ENCODE peak calls at places on chromosomes 16 and 17, in nine cellular contexts. One of them, this sample, is unnamed. For H3K36me3, the result is how much of the 10 kb centered on the place peaks cover.

GRCh38 chr16:85898521-85899442 is at the start of gene IRF8:
- DNase-seq in uterus: peak
- DNase-seq in tibial artery: peak
- DNase-seq in transverse colon: peak
- DNase-seq in fibroblast of lung: peak
- DNase-seq in HCT116: no peak
- DNase-seq in mesendoderm: peak
- DNase-seq in SJCRH30: no peak
- DNase-seq in breast epithelium: no peak
- DNase-seq in this sample: peak

GRCh38 chr17:32240745-32241144 is 24.9 kb upstream of the RHBDL3 start:
- DNase-seq in SJCRH30: peak
- DNase-seq in transverse colon: no peak
- DNase-seq in HCT116: no peak
- DNase-seq in tibial artery: no peak
- DNase-seq in mesendoderm: peak
- DNase-seq in breast epithelium: no peak
- DNase-seq in uterus: no peak
- DNase-seq in fibroblast of lung: peak
- DNase-seq in this sample: no peak

GRCh38 chr17:45756266-45756989 is 27.7 kb upstream of the CRHR1 start:
- DNase-seq in tibial artery: no peak
- DNase-seq in fibroblast of lung: no peak
- DNase-seq in uterus: no peak
- DNase-seq in HCT116: no peak
- DNase-seq in mesendoderm: no peak
- DNase-seq in breast epithelium: no peak
- DNase-seq in transverse colon: no peak
- DNase-seq in SJCRH30: no peak
- DNase-seq in this sample: no peak

GRCh38 chr16:89905511-89906140 is 13.0 kb upstream of the MC1R start:
- DNase-seq in transverse colon: no peak
- DNase-seq in fibroblast of lung: no peak
- DNase-seq in breast epithelium: no peak
- DNase-seq in mesendoderm: no peak
- DNase-seq in uterus: no peak
- DNase-seq in HCT116: no peak
- DNase-seq in SJCRH30: no peak
- DNase-seq in tibial artery: no peak
- DNase-seq in this sample: no peak

GRCh38 chr17:82943339-82943738 is 103.5 kb upstream of the ZNF750 start:
- DNase-seq in mesendoderm: no peak
- DNase-seq in fibroblast of lung: no peak
- DNase-seq in breast epithelium: no peak
- DNase-seq in tibial artery: peak
- DNase-seq in uterus: peak
- DNase-seq in transverse colon: no peak
- DNase-seq in SJCRH30: no peak
- DNase-seq in HCT116: no peak
- DNase-seq in this sample: no peak

GRCh38 chr17:63699638-63700527 is at the start of gene LIMD2:
- DNase-seq in transverse colon: peak
- DNase-seq in mesendoderm: peak
- DNase-seq in SJCRH30: peak
- DNase-seq in uterus: peak
- DNase-seq in HCT116: no peak
- DNase-seq in breast epithelium: no peak
- DNase-seq in tibial artery: peak
- DNase-seq in fibroblast of lung: peak
- DNase-seq in this sample: peak

GRCh38 chr17:7774037-7774659 is 56.6 kb downstream of the DNAH2 start:
- DNase-seq in mesendoderm: peak
- DNase-seq in breast epithelium: no peak
- DNase-seq in transverse colon: no peak
- DNase-seq in fibroblast of lung: peak
- DNase-seq in uterus: no peak
- DNase-seq in SJCRH30: no peak
- DNase-seq in tibial artery: no peak
- DNase-seq in HCT116: no peak
- DNase-seq in this sample: no peak

GRCh38 chr17:17836818-17837379 is at the start of gene SREBF1:
- DNase-seq in transverse colon: peak
- DNase-seq in breast epithelium: no peak
- DNase-seq in SJCRH30: peak
- DNase-seq in HCT116: no peak
- DNase-seq in fibroblast of lung: peak
- DNase-seq in mesendoderm: peak
- DNase-seq in tibial artery: no peak
- DNase-seq in uterus: peak
- DNase-seq in this sample: peak

GRCh38 chr17:49585422-49586027 is 9.9 kb downstream of the NXPH3 start:
- DNase-seq in breast epithelium: no peak
- DNase-seq in mesendoderm: peak
- DNase-seq in fibroblast of lung: no peak
- DNase-seq in HCT116: no peak
- DNase-seq in transverse colon: no peak
- DNase-seq in SJCRH30: no peak
- DNase-seq in uterus: no peak
- DNase-seq in tibial artery: no peak
- DNase-seq in this sample: no peak

GRCh38 chr17:59038734-59039133 is 67.9 kb downstream of the TRIM37 start:
- DNase-seq in transverse colon: no peak
- DNase-seq in fibroblast of lung: peak
- DNase-seq in SJCRH30: no peak
- DNase-seq in uterus: no peak
- DNase-seq in tibial artery: no peak
- DNase-seq in HCT116: no peak
- DNase-seq in breast epithelium: no peak
- DNase-seq in mesendoderm: no peak
- DNase-seq in this sample: no peak

DNA sequence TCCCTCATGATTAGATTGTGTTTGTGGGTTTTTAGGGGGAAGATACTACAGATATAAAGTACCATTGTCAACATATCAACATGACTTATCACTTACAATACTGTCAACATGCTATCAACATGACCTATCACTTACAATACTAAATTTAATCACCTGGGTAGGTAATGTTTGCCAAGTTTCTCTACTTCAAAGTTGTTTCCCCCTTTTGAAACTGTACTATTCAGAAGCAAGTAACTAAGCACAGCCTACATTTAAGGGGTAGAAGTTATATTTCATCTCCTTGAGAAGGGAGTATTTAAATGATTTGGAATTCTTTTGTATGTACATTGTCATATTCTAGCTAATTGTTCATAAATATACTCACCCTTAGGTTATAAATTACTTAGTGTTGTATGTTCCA is 68.7 kb downstream of the TRIM37 start:
- DNase-seq in transverse colon: no peak
- DNase-seq in SJCRH30: no peak
- DNase-seq in HCT116: no peak
- DNase-seq in breast epithelium: no peak
- DNase-seq in mesendoderm: no peak
- DNase-seq in tibial artery: no peak
- DNase-seq in uterus: no peak
- DNase-seq in fibroblast of lung: no peak
- DNase-seq in this sample: no peak
- H3K36me3 ChIP-seq in transverse colon: under half
- H3K36me3 ChIP-seq in SJCRH30: under half
- H3K36me3 ChIP-seq in HCT116: under half
- H3K36me3 ChIP-seq in breast epithelium: under half
- H3K36me3 ChIP-seq in mesendoderm: under half
- H3K36me3 ChIP-seq in tibial artery: half or more
- H3K36me3 ChIP-seq in uterus: under half
- H3K36me3 ChIP-seq in fibroblast of lung: under half
- H3K36me3 ChIP-seq in this sample: under half

GRCh38 chr17:31048780-31049179 is 46.0 kb upstream of the NF1 start:
- DNase-seq in transverse colon: no peak
- DNase-seq in mesendoderm: no peak
- DNase-seq in uterus: no peak
- DNase-seq in HCT116: no peak
- DNase-seq in SJCRH30: no peak
- DNase-seq in breast epithelium: no peak
- DNase-seq in tibial artery: no peak
- DNase-seq in fibroblast of lung: no peak
- DNase-seq in this sample: no peak
- H3K36me3 ChIP-seq in transverse colon: under half
- H3K36me3 ChIP-seq in mesendoderm: under half
- H3K36me3 ChIP-seq in uterus: under half
- H3K36me3 ChIP-seq in HCT116: under half
- H3K36me3 ChIP-seq in SJCRH30: under half
- H3K36me3 ChIP-seq in breast epithelium: under half
- H3K36me3 ChIP-seq in tibial artery: under half
- H3K36me3 ChIP-seq in fibroblast of lung: under half
- H3K36me3 ChIP-seq in this sample: under half

DNA sequence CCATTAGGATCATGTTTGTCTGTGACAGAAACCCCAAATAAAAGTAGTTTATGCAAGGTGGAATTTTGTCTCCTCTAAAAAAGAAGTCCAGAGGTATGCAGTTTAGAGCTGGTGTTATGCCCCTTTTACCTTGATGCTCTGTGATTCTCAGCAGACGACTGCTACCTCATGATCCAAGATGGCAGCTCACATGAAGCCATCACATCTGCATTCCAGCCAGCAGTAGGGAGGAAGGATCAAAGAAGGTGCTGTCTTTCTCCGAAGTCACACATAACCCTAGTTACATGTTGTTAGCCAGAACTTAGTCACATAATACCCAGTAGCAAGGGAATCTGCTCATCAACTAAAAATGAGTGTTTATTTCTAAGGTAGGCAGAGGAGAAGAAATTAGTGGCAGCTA is 135.7 kb upstream of the HS3ST2 start:
- DNase-seq in breast epithelium: no peak
- DNase-seq in SJCRH30: no peak
- DNase-seq in uterus: no peak
- DNase-seq in fibroblast of lung: no peak
- DNase-seq in mesendoderm: no peak
- DNase-seq in tibial artery: no peak
- DNase-seq in HCT116: no peak
- DNase-seq in transverse colon: no peak
- DNase-seq in this sample: no peak
- H3K36me3 ChIP-seq in breast epithelium: under half
- H3K36me3 ChIP-seq in SJCRH30: under half
- H3K36me3 ChIP-seq in uterus: under half
- H3K36me3 ChIP-seq in fibroblast of lung: under half
- H3K36me3 ChIP-seq in mesendoderm: under half
- H3K36me3 ChIP-seq in tibial artery: under half
- H3K36me3 ChIP-seq in HCT116: under half
- H3K36me3 ChIP-seq in transverse colon: under half
- H3K36me3 ChIP-seq in this sample: under half

GRCh38 chr16:2934450-2934849 is 22.7 kb downstream of the FLYWCH1 start:
- DNase-seq in uterus: no peak
- DNase-seq in mesendoderm: no peak
- DNase-seq in SJCRH30: no peak
- DNase-seq in HCT116: no peak
- DNase-seq in tibial artery: no peak
- DNase-seq in fibroblast of lung: no peak
- DNase-seq in transverse colon: no peak
- DNase-seq in breast epithelium: no peak
- DNase-seq in this sample: no peak
- H3K36me3 ChIP-seq in uterus: under half
- H3K36me3 ChIP-seq in mesendoderm: under half
- H3K36me3 ChIP-seq in SJCRH30: under half
- H3K36me3 ChIP-seq in HCT116: under half
- H3K36me3 ChIP-seq in tibial artery: half or more
- H3K36me3 ChIP-seq in fibroblast of lung: under half
- H3K36me3 ChIP-seq in transverse colon: under half
- H3K36me3 ChIP-seq in breast epithelium: under half
- H3K36me3 ChIP-seq in this sample: under half

GRCh38 chr16:67144943-67145342 is 5.9 kb downstream of the B3GNT9 start:
- DNase-seq in fibroblast of lung: no peak
- DNase-seq in SJCRH30: no peak
- DNase-seq in breast epithelium: peak
- DNase-seq in HCT116: no peak
- DNase-seq in uterus: no peak
- DNase-seq in tibial artery: no peak
- DNase-seq in mesendoderm: no peak
- DNase-seq in transverse colon: no peak
- DNase-seq in this sample: no peak
- H3K36me3 ChIP-seq in fibroblast of lung: under half
- H3K36me3 ChIP-seq in SJCRH30: half or more
- H3K36me3 ChIP-seq in breast epithelium: under half
- H3K36me3 ChIP-seq in HCT116: under half
- H3K36me3 ChIP-seq in uterus: under half
- H3K36me3 ChIP-seq in tibial artery: half or more
- H3K36me3 ChIP-seq in mesendoderm: under half
- H3K36me3 ChIP-seq in transverse colon: half or more
- H3K36me3 ChIP-seq in this sample: half or more

DNA sequence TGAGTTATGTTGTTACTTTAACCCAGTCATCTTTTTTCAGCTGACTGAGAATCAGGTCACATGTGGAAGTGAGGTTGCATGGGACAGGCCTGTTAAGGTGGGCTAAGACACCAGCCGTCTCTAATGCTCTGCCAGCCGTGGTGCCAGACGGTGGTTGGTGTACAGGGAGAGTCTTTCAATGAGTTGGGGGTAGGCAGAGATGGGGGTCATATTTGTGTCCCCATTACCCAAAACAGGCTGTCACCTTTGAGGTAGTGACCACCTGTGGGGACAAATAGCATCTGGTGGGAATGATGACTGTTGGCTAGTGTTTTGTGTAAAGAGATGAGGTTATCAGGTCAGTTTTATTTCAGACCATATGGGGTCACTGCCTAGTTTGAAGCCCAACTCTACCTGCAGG is 1.8 kb downstream of the RPL38 start:
- DNase-seq in transverse colon: no peak
- DNase-seq in SJCRH30: no peak
- DNase-seq in tibial artery: no peak
- DNase-seq in fibroblast of lung: no peak
- DNase-seq in breast epithelium: no peak
- DNase-seq in uterus: no peak
- DNase-seq in HCT116: no peak
- DNase-seq in mesendoderm: no peak
- DNase-seq in this sample: no peak
- H3K36me3 ChIP-seq in transverse colon: under half
- H3K36me3 ChIP-seq in SJCRH30: half or more
- H3K36me3 ChIP-seq in tibial artery: half or more
- H3K36me3 ChIP-seq in fibroblast of lung: under half
- H3K36me3 ChIP-seq in breast epithelium: under half
- H3K36me3 ChIP-seq in uterus: under half
- H3K36me3 ChIP-seq in HCT116: under half
- H3K36me3 ChIP-seq in mesendoderm: under half
- H3K36me3 ChIP-seq in this sample: half or more

DNA sequence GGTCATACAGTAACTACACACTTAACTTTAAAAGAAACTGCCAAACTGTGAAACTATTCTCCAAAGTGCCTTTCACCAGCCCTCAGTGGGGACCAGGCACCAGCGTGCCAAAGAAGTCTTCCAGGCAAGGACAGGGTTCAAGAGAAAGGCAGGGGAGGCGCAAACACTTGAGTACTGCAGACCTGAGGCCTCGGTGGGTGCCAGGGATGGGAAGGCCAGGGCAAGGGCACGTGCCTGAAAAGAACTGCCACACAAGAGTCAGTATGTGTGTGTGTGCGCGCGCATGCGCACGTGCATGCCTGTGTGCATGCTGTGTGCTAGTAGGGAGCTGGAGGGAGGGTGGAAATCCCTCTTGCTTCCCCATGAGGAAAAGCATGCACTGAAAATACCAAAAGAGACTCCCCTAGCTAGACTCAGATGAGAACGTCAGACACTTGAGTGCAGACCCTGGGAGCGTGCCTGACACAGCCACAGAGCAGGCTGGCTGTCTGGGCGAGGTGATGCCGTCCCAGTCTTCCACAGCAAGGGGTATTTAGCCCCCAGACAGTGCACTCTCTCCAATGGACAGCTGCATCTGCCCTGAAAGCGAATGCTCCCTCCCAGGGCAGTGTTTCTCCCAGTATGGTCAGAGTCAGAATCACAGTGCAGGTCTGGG is 40.1 kb upstream of the GSG1L start:
- DNase-seq in mesendoderm: no peak
- DNase-seq in breast epithelium: no peak
- DNase-seq in SJCRH30: no peak
- DNase-seq in HCT116: no peak
- DNase-seq in fibroblast of lung: no peak
- DNase-seq in tibial artery: no peak
- DNase-seq in transverse colon: no peak
- DNase-seq in uterus: no peak
- DNase-seq in this sample: no peak
- H3K36me3 ChIP-seq in mesendoderm: under half
- H3K36me3 ChIP-seq in breast epithelium: under half
- H3K36me3 ChIP-seq in SJCRH30: half or more
- H3K36me3 ChIP-seq in HCT116: half or more
- H3K36me3 ChIP-seq in fibroblast of lung: half or more
- H3K36me3 ChIP-seq in tibial artery: half or more
- H3K36me3 ChIP-seq in transverse colon: half or more
- H3K36me3 ChIP-seq in uterus: under half
- H3K36me3 ChIP-seq in this sample: half or more

This sample was measured in CD4-positive, CD25-positive, alpha-beta regulatory T cell.